ENCODE peak calls at places on chromosome 10, in six cellular contexts. L, D, Y, K, F and T are unnamed samples. For H3K4me1, the result is how much of the 10 kb centered on the place peaks cover.

GRCh38 chr10:4127518-4128315 is 342.7 kb upstream of the KLF6 start:
- DNase-seq in Y (no peak), K (no peak), D (no peak), L (peak), F (peak), T (no peak)

GRCh38 chr10:72175166-72175565 is 40.6 kb upstream of the ANAPC16 start:
- DNase-seq in K (no peak), Y (peak), D (no peak), F (no peak), L (no peak), T (no peak)

GRCh38 chr10:28432210-28432676 is 100.7 kb upstream of the WAC start:
- DNase-seq in Y (peak), L (peak), F (peak), K (peak), D (peak), T (no peak)

GRCh38 chr10:31136951-31137885 is 105.6 kb upstream of the ZNF438 start:
- DNase-seq in D (peak), K (no peak), F (no peak), Y (peak), L (no peak), T (peak)

GRCh38 chr10:22321156-22321711 is 335 bp downstream of the BMI1 start:
- DNase-seq in F (peak), L (peak), Y (peak), K (peak), D (peak), T (no peak)

GRCh38 chr10:67697646-67698245 is 1.8 kb upstream of the CTNNA3 start:
- DNase-seq in K (peak), Y (peak), F (peak), L (no peak), D (peak), T (no peak)

GRCh38 chr10:20105236-20105635 is 289.0 kb downstream of the PLXDC2 start:
- DNase-seq in Y (peak), F (no peak), D (no peak), K (no peak), L (no peak), T (no peak)

GRCh38 chr10:58023341-58024073 is 244.2 kb downstream of the IPMK start:
- DNase-seq in Y (peak), K (no peak), D (no peak), F (no peak), L (no peak), T (no peak)

GRCh38 chr10:1287493-1288480 is 231.6 kb downstream of the WDR37 start:
- DNase-seq in K (no peak), F (no peak), L (no peak), Y (no peak), D (no peak), T (no peak)

GRCh38 chr10:95275726-95276366 is 15.0 kb downstream of the PDLIM1 start:
- DNase-seq in D (no peak), L (no peak), F (no peak), K (no peak), Y (peak), T (peak)

GRCh38 chr10:95276367-95277200 is 14.2 kb downstream of the PDLIM1 start:
- DNase-seq in L (no peak), D (no peak), K (no peak), Y (peak), F (no peak), T (peak)

GRCh38 chr10:95278061-95278988 is 12.5 kb downstream of the PDLIM1 start:
- DNase-seq in L (no peak), Y (peak), D (peak), K (no peak), F (peak), T (peak)

GRCh38 chr10:95277614-95278013 is 13.2 kb downstream of the PDLIM1 start:
- DNase-seq in K (no peak), Y (no peak), L (no peak), F (no peak), D (no peak), T (peak)

GRCh38 chr10:95277201-95277570 is 13.6 kb downstream of the PDLIM1 start:
- DNase-seq in F (no peak), D (no peak), Y (no peak), L (no peak), K (no peak), T (peak)
- H3K4me1 ChIP-seq in F (under half), D (under half), Y (under half), L (under half), K (under half), T (half or more)

GRCh38 chr10:34615770-34616169 is 199.3 kb downstream of the PARD3 start:
- DNase-seq in Y (no peak), F (no peak), L (no peak), D (no peak), K (no peak), T (no peak)
- TF ChIP-seq CTCF in Y (no peak), F (no peak), L (no peak), D (no peak), K (no peak), T (no peak)

GRCh38 chr10:70853031-70853430 is 35.3 kb downstream of the PCBD1 start:
- DNase-seq in D (no peak), L (no peak), Y (no peak), K (no peak), F (no peak), T (no peak)

GRCh38 chr10:70847666-70848360 is 32.1 kb downstream of the SGPL1 start:
- DNase-seq in Y (no peak), D (no peak), K (no peak), L (no peak), F (no peak), T (no peak)

GRCh38 chr10:70850097-70850496 is 34.3 kb downstream of the SGPL1 start:
- DNase-seq in L (no peak), F (no peak), K (no peak), Y (peak), D (no peak), T (no peak)

GRCh38 chr10:70849582-70850016 is 33.9 kb downstream of the SGPL1 start:
- DNase-seq in D (no peak), F (no peak), K (no peak), Y (peak), L (no peak), T (no peak)

DNA sequence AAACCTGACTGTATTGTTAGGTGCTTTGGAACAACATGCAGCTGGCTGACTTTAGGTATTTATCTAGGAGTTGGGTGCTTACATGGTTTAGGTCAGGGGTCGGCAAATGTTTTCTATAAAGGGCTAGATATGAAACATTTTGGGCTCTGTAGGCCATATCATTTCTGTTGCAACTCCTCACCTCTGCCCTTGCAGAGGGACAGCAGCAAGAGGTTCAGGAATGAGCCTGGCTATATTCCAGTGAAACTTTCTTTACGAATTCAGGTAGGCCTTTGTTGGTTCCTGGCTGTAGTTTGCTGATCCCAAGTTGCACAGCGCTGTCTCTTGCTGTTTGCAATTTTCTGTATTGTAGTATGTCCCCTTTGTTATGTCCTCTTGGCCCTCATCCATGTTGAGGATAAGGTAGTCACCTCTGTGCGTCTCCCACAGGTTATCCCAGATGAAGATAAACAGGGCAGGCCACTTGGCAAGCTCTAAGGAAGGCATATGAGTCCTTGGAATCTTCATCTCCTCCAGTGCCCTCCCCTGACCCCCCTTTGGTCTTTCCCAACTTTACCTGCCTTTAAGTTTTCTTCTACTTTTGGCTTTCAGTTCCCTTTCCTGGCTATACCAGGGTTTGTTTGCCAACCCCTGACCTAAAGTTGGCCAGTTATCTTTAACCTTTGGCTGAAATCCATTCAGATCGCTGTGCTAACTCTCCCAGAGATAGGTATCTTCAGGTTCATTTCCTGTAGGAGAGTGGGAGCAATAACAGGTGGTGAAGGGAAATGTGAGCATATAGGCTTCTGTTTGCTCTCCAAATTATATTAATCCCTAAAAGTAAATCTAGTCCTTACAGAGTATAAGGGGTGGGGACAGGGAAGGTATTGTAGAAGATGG is 36.1 kb downstream of the SGPL1 start:
- DNase-seq in Y (no peak), K (no peak), L (no peak), F (no peak), D (no peak), T (no peak)
- H3K27ac ChIP-seq in Y (peak), K (no peak), L (no peak), F (no peak), D (no peak), T (no peak)

GRCh38 chr10:32377458-32378370 is 30.8 kb upstream of the EPC1 start:
- DNase-seq in L (no peak), Y (peak), D (peak), K (peak), F (no peak), T (no peak)

GRCh38 chr10:32379950-32380547 is 33.1 kb upstream of the EPC1 start:
- DNase-seq in F (no peak), K (peak), L (no peak), D (no peak), Y (no peak), T (no peak)

GRCh38 chr10:32376780-32377179 is 29.8 kb upstream of the EPC1 start:
- DNase-seq in Y (no peak), K (no peak), F (no peak), D (no peak), L (no peak), T (no peak)

GRCh38 chr10:32379314-32379949 is 32.5 kb upstream of the EPC1 start:
- DNase-seq in K (no peak), F (peak), D (no peak), Y (peak), L (no peak), T (no peak)

DNA sequence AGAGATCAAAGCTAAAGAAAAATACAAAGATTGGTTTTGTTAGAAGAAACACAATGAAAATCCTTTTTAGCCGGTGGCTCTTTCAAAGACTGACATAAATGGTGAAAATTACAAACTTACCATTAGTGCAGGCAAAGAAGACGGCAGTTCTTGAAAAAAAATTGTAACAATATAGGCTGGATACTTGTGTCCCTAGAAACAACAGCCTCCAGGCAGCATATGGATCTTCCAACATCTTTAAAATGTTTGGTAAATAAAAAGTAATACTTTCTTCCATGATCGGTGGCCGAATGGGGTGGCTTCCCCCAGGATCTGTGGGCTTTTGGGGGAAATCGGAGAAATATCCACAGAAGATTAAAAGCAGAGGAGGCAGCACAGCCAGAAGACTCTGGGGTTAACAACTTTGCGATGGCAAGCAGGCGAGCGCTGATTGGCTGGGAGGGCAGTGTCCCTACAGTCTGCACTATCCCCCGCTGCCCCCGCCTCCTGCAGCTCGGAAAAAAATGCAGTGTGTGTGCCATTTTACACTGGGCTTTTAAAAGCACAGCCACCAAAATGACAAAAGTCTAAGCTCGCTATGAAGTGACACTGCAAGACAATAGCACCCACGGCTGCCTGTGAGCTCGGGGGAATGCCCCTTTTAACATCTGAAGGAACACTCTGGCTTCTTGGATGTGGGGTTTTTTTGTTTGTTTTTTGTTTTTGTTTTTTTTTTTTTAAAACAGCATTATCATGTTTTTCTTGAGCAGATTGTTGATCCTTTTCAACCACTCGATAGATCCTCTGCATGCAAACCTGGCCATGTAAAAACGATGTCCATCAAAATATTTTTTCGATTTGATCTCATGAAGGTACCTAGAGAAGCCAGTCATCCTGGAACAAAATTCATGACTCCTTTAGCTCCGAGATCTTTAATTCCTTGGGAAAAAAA is 31.7 kb upstream of the EPC1 start:
- DNase-seq in L (peak), F (peak), K (peak), D (peak), Y (peak), T (peak)
- H3K4me1 ChIP-seq in L (under half), F (under half), K (under half), D (under half), Y (under half), T (under half)

GRCh38 chr10:80444646-80445319 is 9.3 kb upstream of the TSPAN14 start:
- DNase-seq in D (peak), F (peak), L (peak), Y (peak), K (peak), T (no peak)
- TF ChIP-seq CTCF in D (peak), F (peak), L (peak), Y (peak), K (peak), T (peak)

GRCh38 chr10:127920319-127921074 is 13.6 kb downstream of the PTPRE start:
- DNase-seq in D (no peak), K (no peak), L (no peak), Y (no peak), F (no peak), T (peak)

GRCh38 chr10:127922675-127923366 is 15.9 kb downstream of the PTPRE start:
- DNase-seq in L (peak), F (no peak), D (no peak), Y (peak), K (no peak), T (no peak)

GRCh38 chr10:127922206-127922605 is 15.3 kb downstream of the PTPRE start:
- DNase-seq in L (no peak), D (no peak), K (no peak), F (no peak), Y (no peak), T (no peak)

GRCh38 chr10:127921075-127921750 is 14.3 kb downstream of the PTPRE start:
- DNase-seq in D (no peak), K (no peak), L (no peak), F (no peak), Y (no peak), T (no peak)

GRCh38 chr10:127921751-127922140 is 14.8 kb downstream of the PTPRE start:
- DNase-seq in Y (no peak), L (no peak), D (no peak), K (no peak), F (no peak), T (no peak)
- H3K27ac ChIP-seq in Y (no peak), L (peak), D (peak), K (no peak), F (no peak), T (peak)

GRCh38 chr10:126066491-126066890 is 170.1 kb downstream of the FANK1 start:
- DNase-seq in D (no peak), F (no peak), L (no peak), Y (no peak), K (no peak), T (no peak)
- H3K4me1 ChIP-seq in D (under half), F (under half), L (under half), Y (under half), K (under half), T (under half)

GRCh38 chr10:73581912-73582311 is 9.2 kb downstream of the USP54 start:
- DNase-seq in Y (no peak), F (no peak), L (no peak), D (no peak), K (no peak), T (no peak)

GRCh38 chr10:73576890-73577591 is 14.1 kb downstream of the USP54 start:
- DNase-seq in Y (peak), F (no peak), K (no peak), D (no peak), L (no peak), T (no peak)

GRCh38 chr10:73577788-73578187 is 13.4 kb downstream of the USP54 start:
- DNase-seq in F (peak), L (peak), Y (peak), K (peak), D (peak), T (peak)

DNA sequence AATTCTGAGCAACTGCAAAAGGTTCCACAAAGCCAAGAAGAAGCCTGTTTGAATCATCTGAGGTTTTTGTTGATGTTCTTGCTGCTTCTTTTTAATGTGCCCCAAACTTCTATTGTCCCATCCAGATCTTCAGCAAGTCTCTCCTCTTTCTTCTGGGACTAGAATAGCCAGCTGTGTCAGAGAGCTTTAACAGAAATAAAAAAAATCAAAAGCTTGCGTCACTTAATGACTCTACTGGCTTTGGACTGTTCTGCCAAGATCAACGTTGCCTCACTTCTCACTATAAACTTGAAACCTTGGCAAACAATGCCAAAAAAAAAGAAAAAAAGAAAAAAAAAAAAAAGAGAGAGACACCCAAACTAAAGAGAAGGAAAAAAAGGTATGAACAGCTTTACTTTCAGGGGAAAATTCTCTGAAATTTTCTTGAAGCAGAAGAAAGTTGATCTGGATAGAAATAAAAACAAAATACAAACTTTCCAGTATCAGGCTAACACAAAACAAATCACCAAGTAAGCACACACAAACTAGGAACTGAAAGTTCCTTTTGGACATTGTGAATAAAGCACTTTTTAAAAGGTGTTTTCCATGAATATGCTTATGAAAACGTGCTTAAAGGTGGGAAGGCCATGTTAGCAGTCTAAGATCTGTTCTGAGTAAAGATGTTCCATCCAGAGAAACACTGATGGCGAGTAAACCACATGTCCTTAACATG is 14.8 kb downstream of the USP54 start:
- DNase-seq in D (peak), Y (peak), F (no peak), L (no peak), K (peak), T (no peak)
- TF ChIP-seq CTCF in D (no peak), Y (no peak), F (no peak), L (no peak), K (no peak), T (no peak)

GRCh38 chr10:110881247-110881646 is 9.5 kb downstream of the PDCD4 start:
- DNase-seq in L (no peak), F (no peak), K (no peak), Y (no peak), D (no peak), T (no peak)

GRCh38 chr10:110881905-110882304 is 10.2 kb downstream of the PDCD4 start:
- DNase-seq in F (no peak), K (no peak), L (no peak), Y (no peak), D (no peak), T (no peak)

GRCh38 chr10:110887560-110887959 is 15.8 kb downstream of the PDCD4 start:
- DNase-seq in L (no peak), Y (no peak), D (no peak), F (no peak), K (no peak), T (no peak)

GRCh38 chr10:110885932-110886674 is 14.4 kb downstream of the PDCD4 start:
- DNase-seq in Y (no peak), K (no peak), D (no peak), L (no peak), F (no peak), T (no peak)

GRCh38 chr10:110883924-110884323 is 12.2 kb downstream of the PDCD4 start:
- DNase-seq in L (no peak), F (no peak), D (no peak), K (no peak), Y (no peak), T (no peak)
- H3K27ac ChIP-seq in L (no peak), F (no peak), D (no peak), K (peak), Y (no peak), T (peak)